ENCODE peak calls at places on chromosomes 4 and X, in five cellular contexts. T is ureter; C is NCI-H1092; F is activated naive CD8-positive, alpha-beta T cell treated with anti-CD3 and anti-CD28 coated beads, Interleukin-2, amount 50 U/mL, for 16 hours; R is M059J. J is an unnamed sample.

GRCh38 chr4:45442466-45442865 is 681.4 kb downstream of the GABRG1 start:
- DNase-seq in T (no peak), R (no peak), F (no peak), C (no peak), J (no peak)

GRCh38 chr4:75634951-75635350 is 4.6 kb upstream of the CDKL2 start:
- DNase-seq in C (no peak), F (no peak), T (no peak), R (peak; percentile 20), J (no peak)

GRCh38 chrX:78658851-78659744 is at the start of gene RTL3:
- DNase-seq in C (no peak), T (no peak), R (peak; percentile 95), F (no peak), J (peak; percentile 1)

GRCh38 chr4:7744131-7744804 is 195.4 kb downstream of the AFAP1 start:
- DNase-seq in T (no peak), F (no peak), C (no peak), R (no peak), J (no peak)

GRCh38 chrX:17644001-17644400 is 93.3 kb upstream of the SCML1 start:
- DNase-seq in C (no peak), T (no peak), R (no peak), F (no peak), J (no peak)

GRCh38 chrX:136115909-136116297 is 31.4 kb upstream of the FHL1 start:
- DNase-seq in C (no peak), F (no peak), T (no peak), R (no peak), J (no peak)

GRCh38 chrX:23699636-23700194 is 32.4 kb downstream of the PRDX4 start:
- DNase-seq in R (no peak), C (no peak), T (peak; percentile 45), F (no peak), J (peak; percentile 8)

GRCh38 chrX:39149761-39150160 is 348.5 kb downstream of the MID1IP1 start:
- DNase-seq in T (peak; percentile 68), R (peak; percentile 13), F (no peak), C (peak; percentile 74), J (no peak)

GRCh38 chrX:12970691-12971202 is 4.2 kb upstream of the TMSB4X start:
- DNase-seq in F (no peak), T (no peak), R (peak; percentile 72), C (peak; percentile 55), J (no peak)

GRCh38 chr4:89140168-89140759 is 28.9 kb downstream of the TIGD2 start:
- DNase-seq in C (no peak), R (no peak), F (no peak), T (no peak), J (no peak)

GRCh38 chr4:175451238-175451965 is 360.7 kb downstream of the GPM6A start:
- DNase-seq in F (no peak), T (no peak), C (no peak), R (no peak), J (no peak)

GRCh38 chr4:97646997-97647396 is 496.3 kb downstream of the STPG2 start:
- DNase-seq in C (no peak), F (no peak), T (no peak), R (peak; percentile 45), J (peak; percentile 16)

GRCh38 chr4:102139132-102139573 is 206.1 kb downstream of the SLC39A8 start:
- DNase-seq in F (no peak), T (no peak), C (no peak), R (peak; percentile 77), J (peak; percentile 64)

GRCh38 chr4:47528651-47529050 is 43.6 kb downstream of the ATP10D start:
- DNase-seq in C (no peak), F (no peak), R (peak; percentile 86), T (no peak), J (no peak)

GRCh38 chr4:167955006-167955405 is 137.3 kb upstream of the ANXA10 start:
- DNase-seq in R (no peak), T (no peak), C (no peak), F (no peak), J (no peak)

GRCh38 chr4:112270643-112271484 is 14.8 kb downstream of the TIFA start:
- DNase-seq in F (no peak), C (no peak), T (no peak), R (peak; percentile 58), J (no peak)